ENCODE peak calls at places on chromosomes 11 and 22, in six cellular contexts. Z is GM12891, T is H1, K is HepG2, V is GM12878, U is K562. E is an unnamed sample.

GRCh38 chr11:113134605-113135004 is 173.4 kb downstream of the NCAM1 start:
- DNase-seq in Z (no peak), T (no peak), K (no peak), V (no peak), U (no peak), E (no peak)

GRCh38 chr22:37455896-37456295 is 28.6 kb upstream of the ELFN2 start:
- DNase-seq in Z (no peak), T (no peak), K (no peak), V (no peak), U (no peak), E (no peak)

GRCh38 chr11:93537022-93537421 is 6.2 kb downstream of the SMCO4 start:
- DNase-seq in Z (no peak), T (no peak), K (no peak), V (no peak), U (no peak), E (no peak)

GRCh38 chr11:75238595-75239245 is 1.9 kb upstream of the TPBGL start:
- DNase-seq in Z (no peak), T (no peak), K (no peak), V (no peak), U (no peak), E (no peak)

GRCh38 chr11:30949838-30950237 is 363.7 kb upstream of the MPPED2 start:
- DNase-seq in Z (no peak), T (no peak), K (no peak), V (no peak), U (no peak), E (no peak)

GRCh38 chr11:104564921-104565580 is 333.2 kb downstream of the CASP12 start:
- DNase-seq in Z (no peak), T (no peak), K (no peak), V (no peak), U (no peak), E (no peak)

GRCh38 chr11:36234825-36235224 is 54.4 kb downstream of the COMMD9 start:
- DNase-seq in Z (no peak), T (no peak), K (no peak), V (no peak), U (peak), E (no peak)

GRCh38 chr11:29452131-29452530 is 564.7 kb downstream of the KCNA4 start:
- DNase-seq in Z (no peak), T (no peak), K (no peak), V (no peak), U (no peak), E (no peak)

GRCh38 chr11:76577199-76577920 is 93.2 kb downstream of the LRRC32 start:
- DNase-seq in Z (no peak), T (no peak), K (no peak), V (no peak), U (no peak), E (no peak)

GRCh38 chr11:91596111-91596510 is 628.5 kb upstream of the FAT3 start:
- DNase-seq in Z (no peak), T (no peak), K (no peak), V (no peak), U (no peak), E (no peak)

GRCh38 chr11:84660257-84660656 is 966.9 kb downstream of the DLG2 start:
- DNase-seq in Z (no peak), T (no peak), K (no peak), V (no peak), U (no peak), E (no peak)

GRCh38 chr11:76686261-76687079 is 15.9 kb upstream of the LRRC32 start:
- DNase-seq in Z (no peak), T (no peak), K (no peak), V (no peak), U (no peak), E (peak)

GRCh38 chr11:69818243-69819108 is 740 bp downstream of the FGF3 start:
- DNase-seq in Z (no peak), T (no peak), K (no peak), V (no peak), U (no peak), E (no peak)

GRCh38 chr11:34525887-34526657 is 12.5 kb upstream of the ELF5 start:
- DNase-seq in Z (no peak), T (no peak), K (no peak), V (no peak), U (no peak), E (no peak)

GRCh38 chr11:112058103-112058502 is 15.7 kb downstream of the PIH1D2 start:
- DNase-seq in Z (no peak), T (no peak), K (no peak), V (no peak), U (no peak), E (no peak)

GRCh38 chr11:64643258-64643881 is 52.4 kb downstream of the SLC22A12 start:
- DNase-seq in Z (no peak), T (no peak), K (no peak), V (no peak), U (peak), E (no peak)

GRCh38 chr22:42369250-42370041 is 62.8 kb downstream of the NFAM1 start:
- DNase-seq in Z (peak), T (peak), K (peak), V (peak), U (peak), E (peak)

GRCh38 chr11:31720666-31721199 is 90.4 kb downstream of the PAX6 start:
- DNase-seq in Z (no peak), T (no peak), K (no peak), V (no peak), U (no peak), E (no peak)

GRCh38 chr11:115396533-115396932 is 107.7 kb downstream of the CADM1 start:
- DNase-seq in Z (no peak), T (no peak), K (no peak), V (no peak), U (no peak), E (no peak)

GRCh38 chr11:284081-285020 is 4.6 kb upstream of the PGGHG start:
- DNase-seq in Z (no peak), T (no peak), K (no peak), V (no peak), U (no peak), E (peak)

GRCh38 chr22:43897751-43898261 is 6.0 kb upstream of the PNPLA5 start:
- DNase-seq in Z (no peak), T (no peak), K (no peak), V (no peak), U (no peak), E (no peak)

GRCh38 chr11:126360049-126360446 is 4.6 kb downstream of the ST3GAL4 start:
- DNase-seq in Z (no peak), T (no peak), K (no peak), V (no peak), U (no peak), E (no peak)

GRCh38 chr11:852762-853161 is 10.1 kb downstream of the TSPAN4 start:
- DNase-seq in Z (no peak), T (no peak), K (no peak), V (no peak), U (no peak), E (no peak)

GRCh38 chr11:64063741-64064140 is 28.0 kb downstream of the FLRT1 start:
- DNase-seq in Z (no peak), T (no peak), K (no peak), V (no peak), U (no peak), E (no peak)

GRCh38 chr22:41498322-41498721 is 29.4 kb downstream of the ACO2 start:
- DNase-seq in Z (no peak), T (no peak), K (no peak), V (no peak), U (no peak), E (no peak)

GRCh38 chr11:118921929-118922744 is 3.6 kb downstream of the BCL9L start:
- DNase-seq in Z (no peak), T (no peak), K (peak), V (no peak), U (peak), E (no peak)

GRCh38 chr22:43337385-43337784 is 5.8 kb downstream of the SCUBE1 start:
- DNase-seq in Z (no peak), T (no peak), K (no peak), V (no peak), U (no peak), E (no peak)

GRCh38 chr11:70541176-70541575 is 142.8 kb downstream of the CTTN start:
- DNase-seq in Z (no peak), T (no peak), K (no peak), V (no peak), U (no peak), E (no peak)

GRCh38 chr11:125923012-125923579 is 18.8 kb downstream of the DDX25 start:
- DNase-seq in Z (peak), T (peak), K (peak), V (peak), U (peak), E (peak)

GRCh38 chr11:117217141-117217609 is 14.7 kb downstream of the PCSK7 start:
- DNase-seq in Z (no peak), T (no peak), K (no peak), V (no peak), U (no peak), E (no peak)

GRCh38 chr11:107050126-107050525 is 31.9 kb upstream of the GUCY1A2 start:
- DNase-seq in Z (no peak), T (no peak), K (no peak), V (no peak), U (no peak), E (no peak)

GRCh38 chr11:46675288-46675851 is 25.0 kb downstream of the ARHGAP1 start:
- DNase-seq in Z (no peak), T (no peak), K (peak), V (no peak), U (no peak), E (no peak)

GRCh38 chr22:43948836-43949235 is 6.4 kb upstream of the SAMM50 start:
- DNase-seq in Z (no peak), T (no peak), K (no peak), V (no peak), U (no peak), E (no peak)

GRCh38 chr11:853682-854448 is 11.2 kb downstream of the TSPAN4 start:
- DNase-seq in Z (no peak), T (no peak), K (no peak), V (no peak), U (no peak), E (no peak)

GRCh38 chr11:116651757-116652237 is 121.0 kb downstream of the BUD13 start:
- DNase-seq in Z (no peak), T (no peak), K (no peak), V (no peak), U (no peak), E (no peak)

GRCh38 chr11:66936326-66936725 is 21.9 kb downstream of the PC start:
- DNase-seq in Z (no peak), T (no peak), K (peak), V (no peak), U (no peak), E (no peak)

GRCh38 chr11:23725752-23726151 is 771.1 kb upstream of the LUZP2 start:
- DNase-seq in Z (no peak), T (no peak), K (no peak), V (no peak), U (no peak), E (no peak)

GRCh38 chr11:63673579-63673978 is 2.4 kb upstream of the ATL3 start:
- DNase-seq in Z (no peak), T (no peak), K (no peak), V (no peak), U (no peak), E (no peak)

GRCh38 chr11:65919151-65920034 is at the start of gene DRAP1:
- DNase-seq in Z (peak), T (peak), K (peak), V (peak), U (peak), E (peak)
- TF ChIP-seq POLR2A in Z (no peak), T (peak), K (peak), V (peak), U (peak), E (peak)

GRCh38 chr11:15199693-15200092 is 85.0 kb downstream of the INSC start:
- DNase-seq in Z (no peak), T (no peak), K (no peak), V (no peak), U (no peak), E (no peak)
- TF ChIP-seq TAF1 in Z (no peak), T (no peak), K (no peak), V (no peak), U (no peak), E (no peak)

GRCh38 chr11:71998061-71998460 is 648 bp upstream of the IL18BP start:
- DNase-seq in Z (no peak), T (no peak), K (no peak), V (no peak), U (no peak), E (no peak)

GRCh38 chr11:71996517-71996916 is 2.2 kb upstream of the IL18BP start:
- DNase-seq in Z (no peak), T (no peak), K (no peak), V (no peak), U (no peak), E (no peak)

GRCh38 chr11:71995726-71996291 is 2.9 kb upstream of the IL18BP start:
- DNase-seq in Z (no peak), T (no peak), K (no peak), V (no peak), U (peak), E (no peak)

GRCh38 chr11:71997594-71997993 is 1.1 kb upstream of the IL18BP start:
- DNase-seq in Z (no peak), T (no peak), K (no peak), V (no peak), U (no peak), E (no peak)

GRCh38 chr11:71996946-71997345 is 1.8 kb upstream of the IL18BP start:
- DNase-seq in Z (no peak), T (no peak), K (no peak), V (no peak), U (no peak), E (no peak)
- TF ChIP-seq POLR2AphosphoS5 in Z (no peak), T (no peak), K (no peak), V (no peak), U (no peak), E (no peak)

GRCh38 chr11:65851083-65851579 is 6.8 kb downstream of the CFL1 start:
- DNase-seq in Z (no peak), T (no peak), K (no peak), V (no peak), U (peak), E (no peak)

GRCh38 chr11:65849366-65849765 is 8.6 kb downstream of the CFL1 start:
- DNase-seq in Z (no peak), T (no peak), K (no peak), V (no peak), U (no peak), E (no peak)

GRCh38 chr11:65849771-65850216 is 8.2 kb downstream of the CFL1 start:
- DNase-seq in Z (no peak), T (no peak), K (no peak), V (no peak), U (no peak), E (no peak)

GRCh38 chr11:65851811-65852507 is 6.0 kb downstream of the CFL1 start:
- DNase-seq in Z (no peak), T (no peak), K (no peak), V (no peak), U (no peak), E (no peak)

DNA sequence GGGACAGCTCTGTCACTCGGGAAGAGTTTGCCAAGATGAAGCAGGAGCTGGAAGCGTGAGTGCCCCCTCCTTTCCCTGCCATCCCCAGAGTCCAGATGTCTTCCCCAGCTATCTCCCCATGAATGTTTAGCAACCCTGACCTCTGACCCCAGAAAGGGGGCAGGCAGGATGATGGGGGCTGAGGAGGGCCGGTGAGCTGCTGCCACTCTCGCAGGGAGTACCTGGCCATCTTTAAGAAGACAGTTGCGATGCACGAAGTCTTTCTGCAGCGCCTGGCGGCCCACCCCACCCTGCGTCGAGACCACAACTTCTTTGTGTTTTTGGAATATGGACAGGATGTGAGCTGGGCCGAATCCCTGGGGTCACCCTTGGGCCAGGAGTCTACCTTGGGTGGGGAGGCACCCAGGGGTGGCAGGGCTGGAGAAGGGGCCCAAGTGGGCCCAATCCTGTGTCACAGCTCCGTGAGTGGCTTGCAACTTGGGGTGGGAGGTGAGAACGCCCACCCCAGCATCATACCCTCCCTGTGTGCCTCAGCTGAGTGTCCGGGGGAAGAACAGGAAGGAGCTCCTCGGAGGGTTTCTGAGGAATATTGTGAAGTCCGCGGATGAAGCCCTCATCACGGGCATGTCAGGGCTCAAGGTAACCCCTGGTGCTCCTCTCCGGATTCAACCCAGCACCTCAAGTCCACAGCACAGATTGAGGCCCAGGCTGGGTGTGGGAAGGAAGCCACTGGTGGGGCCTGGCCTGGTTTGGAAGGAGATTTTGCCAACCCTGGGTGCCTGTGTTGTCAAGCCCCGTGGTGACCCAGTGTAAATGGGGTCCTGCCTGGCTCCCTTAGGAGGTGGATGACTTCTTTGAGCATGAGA is 7.5 kb downstream of the CFL1 start:
- DNase-seq in Z (no peak), T (no peak), K (no peak), V (no peak), U (no peak), E (no peak)
- TF ChIP-seq POLR2A in Z (peak), T (no peak), K (no peak), V (peak), U (no peak), E (no peak)

GRCh38 chr22:29309332-29310064 is 3.0 kb downstream of the GAS2L1 start:
- DNase-seq in Z (peak), T (no peak), K (no peak), V (no peak), U (peak), E (peak)
- TF ChIP-seq TAF1 in Z (no peak), T (no peak), K (no peak), V (no peak), U (no peak), E (no peak)

E was measured in GM12892.